ENCODE peak calls at places on chromosome 10, in eight cellular contexts. D is CD8-positive, alpha-beta memory T cell; K is tibial artery; S is cardiac muscle cell; A is tibial nerve; T is GM06990; O is Peyer's patch; M is brain microvascular endothelial cell. H is an unnamed sample.
A peak's percentile ranks its signal among the peaks of the same experiment; 100 is the strongest.

GRCh38 chr10:121999301-121999700 is 10.3 kb downstream of the TACC2 start:
- DNase-seq in D (no peak), K (no peak), S (no peak), A (no peak), T (no peak), O (no peak), M (no peak), H (no peak)

GRCh38 chr10:75228834-75229233 is 6.9 kb downstream of the COMTD1 start:
- DNase-seq in D (no peak), K (no peak), S (no peak), A (no peak), T (no peak), O (no peak), M (no peak), H (no peak)

GRCh38 chr10:132848306-132848705 is 62.4 kb upstream of the NKX6-2 start:
- DNase-seq in D (no peak), K (no peak), S (no peak), A (no peak), T (no peak), O (peak; percentile 26), M (no peak), H (no peak)

GRCh38 chr10:8543361-8544056 is 489.0 kb downstream of the GATA3 start:
- DNase-seq in D (no peak), K (no peak), S (no peak), A (no peak), T (no peak), O (no peak), M (no peak), H (peak; percentile 35)

GRCh38 chr10:113780681-113781250 is 29.3 kb downstream of the PLEKHS1 start:
- DNase-seq in D (no peak), K (no peak), S (no peak), A (no peak), T (no peak), O (no peak), M (no peak), H (no peak)

GRCh38 chr10:70575486-70575873 is 27.1 kb downstream of the PRF1 start:
- DNase-seq in D (no peak), K (no peak), S (no peak), A (no peak), T (peak; percentile 34), O (no peak), M (no peak), H (no peak)

GRCh38 chr10:13847201-13847631 is 260.5 kb downstream of the PRPF18 start:
- DNase-seq in D (no peak), K (no peak), S (no peak), A (no peak), T (no peak), O (no peak), M (no peak), H (no peak)

GRCh38 chr10:11373626-11374310 is 237.7 kb downstream of the USP6NL start:
- DNase-seq in D (no peak), K (no peak), S (no peak), A (no peak), T (no peak), O (no peak), M (no peak), H (no peak)

GRCh38 chr10:69262249-69262864 is 15.9 kb upstream of the HK1 start:
- DNase-seq in D (no peak), K (no peak), S (no peak), A (no peak), T (no peak), O (no peak), M (no peak), H (no peak)

GRCh38 chr10:33537066-33537465 is 202.6 kb upstream of the NRP1 start:
- DNase-seq in D (no peak), K (no peak), S (no peak), A (no peak), T (no peak), O (no peak), M (no peak), H (no peak)

GRCh38 chr10:131495892-131496291 is 184.4 kb upstream of the TCERG1L start:
- DNase-seq in D (no peak), K (no peak), S (no peak), A (no peak), T (no peak), O (no peak), M (no peak), H (no peak)

GRCh38 chr10:86439544-86439943 is 72.9 kb upstream of the GRID1 start:
- DNase-seq in D (no peak), K (peak; percentile 94), S (peak; percentile 94), A (peak; percentile 89), T (no peak), O (no peak), M (peak; percentile 98), H (peak; percentile 91)

GRCh38 chr10:101287922-101288638 is 58.8 kb upstream of the LBX1 start:
- DNase-seq in D (no peak), K (no peak), S (peak; percentile 39), A (no peak), T (no peak), O (no peak), M (no peak), H (no peak)

GRCh38 chr10:120734476-120735078 is 116.6 kb upstream of the WDR11 start:
- DNase-seq in D (no peak), K (no peak), S (peak; percentile 33), A (no peak), T (no peak), O (no peak), M (no peak), H (no peak)

GRCh38 chr10:30630571-30630970 is 1.0 kb upstream of the LYZL2 start:
- DNase-seq in D (no peak), K (no peak), S (peak; percentile 85), A (peak; percentile 15), T (no peak), O (no peak), M (no peak), H (no peak)

GRCh38 chr10:63318491-63318890 is 147.3 kb downstream of the JMJD1C start:
- DNase-seq in D (no peak), K (no peak), S (peak; percentile 23), A (no peak), T (no peak), O (no peak), M (no peak), H (no peak)

DNA sequence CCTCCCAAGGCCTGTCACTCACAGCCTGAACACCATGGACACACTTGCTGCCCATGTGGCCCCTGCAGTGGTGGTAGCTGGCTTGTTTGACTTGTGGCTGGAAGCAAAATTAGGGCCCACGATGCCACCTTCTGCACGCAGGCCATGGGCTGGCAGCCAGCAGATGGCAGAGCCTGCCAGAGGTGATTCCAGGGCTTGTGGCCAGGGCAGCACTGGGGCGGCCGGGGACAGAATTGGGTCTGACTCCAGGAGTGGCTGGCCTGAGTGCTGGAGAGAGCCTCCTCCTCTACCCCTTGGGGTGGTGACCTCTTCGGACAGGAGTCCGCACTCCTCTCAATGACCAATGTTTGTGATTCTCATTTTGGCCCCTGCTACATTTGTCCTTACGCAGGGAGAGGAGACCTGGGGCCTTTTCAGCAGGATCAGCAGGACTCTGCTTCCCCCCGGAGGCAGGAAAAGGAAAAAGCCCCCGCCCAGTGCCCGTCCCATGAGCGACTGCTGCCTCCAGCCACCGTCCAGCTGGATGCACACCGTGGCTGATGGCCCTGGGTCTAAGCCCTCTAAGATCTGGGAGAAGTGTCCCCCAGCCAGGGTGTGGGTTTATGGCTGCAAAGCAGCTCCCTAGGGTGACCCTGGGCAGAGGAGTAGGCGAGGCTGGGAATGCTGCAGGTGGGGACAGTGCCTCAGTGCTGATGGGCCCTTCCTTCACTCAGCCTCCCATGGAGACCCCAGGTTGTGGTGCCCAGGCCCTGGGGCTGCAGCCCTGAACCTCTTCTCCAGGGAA is 26.5 kb downstream of the DNAJB12 start:
- DNase-seq in D (no peak), K (peak; percentile 72), S (peak; percentile 79), A (peak; percentile 68), T (no peak), O (peak; percentile 79), M (peak; percentile 52), H (no peak)
- H3K4me3 ChIP-seq in D (peak overlapping the region; percentile 28), K (no peak overlapping the region), S (no peak overlapping the region), A (no peak overlapping the region), T (no peak overlapping the region), O (no peak overlapping the region), M (no peak overlapping the region), H (no peak overlapping the region)

GRCh38 chr10:129028425-129028824 is 438.6 kb upstream of the MGMT start:
- DNase-seq in D (no peak), K (no peak), S (no peak), A (no peak), T (no peak), O (no peak), M (no peak), H (no peak)
- H3K4me3 ChIP-seq in D (no peak overlapping the region), K (no peak overlapping the region), S (no peak overlapping the region), A (peak overlapping the region; percentile 9), T (no peak overlapping the region), O (no peak overlapping the region), M (no peak overlapping the region), H (no peak overlapping the region)

GRCh38 chr10:90804354-90804753 is 53.5 kb downstream of the HTR7 start:
- DNase-seq in D (no peak), K (no peak), S (no peak), A (no peak), T (no peak), O (no peak), M (no peak), H (no peak)
- H3K4me3 ChIP-seq in D (no peak overlapping the region), K (no peak overlapping the region), S (no peak overlapping the region), A (no peak overlapping the region), T (no peak overlapping the region), O (no peak overlapping the region), M (no peak overlapping the region), H (no peak overlapping the region)

DNA sequence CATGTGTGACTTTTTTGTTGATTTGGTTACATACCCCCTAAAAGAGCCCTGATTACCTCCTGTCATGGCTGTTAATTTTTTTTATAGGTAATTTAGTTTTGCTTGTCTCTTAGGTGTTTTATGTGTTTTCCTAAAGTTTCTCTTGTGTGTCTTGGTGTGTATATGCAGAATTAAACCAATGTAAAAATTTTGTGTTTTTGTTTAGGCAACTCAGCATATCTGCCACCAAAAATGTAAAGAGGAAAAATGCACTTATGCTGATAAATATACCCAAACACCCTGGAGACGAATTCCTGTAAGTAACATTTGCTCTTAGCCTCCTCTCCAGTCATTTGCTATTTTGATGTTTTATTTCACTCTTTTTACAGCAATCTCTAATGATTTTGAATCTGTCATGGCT is 149.0 kb downstream of the CCSER2 start:
- DNase-seq in D (no peak), K (no peak), S (no peak), A (no peak), T (no peak), O (no peak), M (no peak), H (no peak)
- H3K4me3 ChIP-seq in D (no peak overlapping the region), K (no peak overlapping the region), S (no peak overlapping the region), A (no peak overlapping the region), T (no peak overlapping the region), O (no peak overlapping the region), M (no peak overlapping the region), H (no peak overlapping the region)